ENCODE peak calls at places on chromosomes 7 and 10, in six cellular contexts. One of them, this sample, is unnamed.

GRCh38 chr7:70215491-70215890 is 617.2 kb downstream of the AUTS2 start:
- DNase-seq in stomach: no peak
- DNase-seq in GM12891: no peak
- DNase-seq in heart left ventricle: no peak
- DNase-seq in body of pancreas: no peak
- DNase-seq in ovary: no peak
- DNase-seq in this sample: no peak

GRCh38 chr7:133761459-133761858 is 365.7 kb upstream of the LRGUK start:
- DNase-seq in stomach: no peak
- DNase-seq in GM12891: no peak
- DNase-seq in heart left ventricle: no peak
- DNase-seq in body of pancreas: no peak
- DNase-seq in ovary: no peak
- DNase-seq in this sample: no peak

GRCh38 chr10:130635528-130635927 is 499.3 kb downstream of the GLRX3 start:
- DNase-seq in stomach: no peak
- DNase-seq in GM12891: no peak
- DNase-seq in heart left ventricle: no peak
- DNase-seq in body of pancreas: no peak
- DNase-seq in ovary: no peak
- DNase-seq in this sample: no peak

GRCh38 chr10:65128277-65128676 is 1607.1 kb downstream of the REEP3 start:
- DNase-seq in stomach: no peak
- DNase-seq in GM12891: no peak
- DNase-seq in heart left ventricle: no peak
- DNase-seq in body of pancreas: no peak
- DNase-seq in ovary: no peak
- DNase-seq in this sample: no peak

GRCh38 chr10:14800397-14800796 is 25.7 kb upstream of the FAM107B start:
- DNase-seq in stomach: no peak
- DNase-seq in GM12891: no peak
- DNase-seq in heart left ventricle: no peak
- DNase-seq in body of pancreas: no peak
- DNase-seq in ovary: no peak
- DNase-seq in this sample: no peak

GRCh38 chr10:11783558-11783865 is 39.6 kb upstream of the PROSER2 start:
- DNase-seq in stomach: no peak
- DNase-seq in GM12891: no peak
- DNase-seq in heart left ventricle: no peak
- DNase-seq in body of pancreas: peak
- DNase-seq in ovary: no peak
- DNase-seq in this sample: no peak

GRCh38 chr7:64314493-64315020 is 796 bp downstream of the ZNF736 start:
- DNase-seq in stomach: no peak
- DNase-seq in GM12891: no peak
- DNase-seq in heart left ventricle: no peak
- DNase-seq in body of pancreas: no peak
- DNase-seq in ovary: no peak
- DNase-seq in this sample: peak

GRCh38 chr7:36232971-36233550 is 80.0 kb downstream of the EEPD1 start:
- DNase-seq in stomach: no peak
- DNase-seq in GM12891: no peak
- DNase-seq in heart left ventricle: no peak
- DNase-seq in body of pancreas: no peak
- DNase-seq in ovary: no peak
- DNase-seq in this sample: no peak

GRCh38 chr7:124480074-124480820 is 285.3 kb downstream of the GPR37 start:
- DNase-seq in stomach: no peak
- DNase-seq in GM12891: no peak
- DNase-seq in heart left ventricle: no peak
- DNase-seq in body of pancreas: no peak
- DNase-seq in ovary: no peak
- DNase-seq in this sample: no peak

GRCh38 chr7:122546496-122546895 is 152.4 kb downstream of the RNF133 start:
- DNase-seq in stomach: no peak
- DNase-seq in GM12891: no peak
- DNase-seq in heart left ventricle: no peak
- DNase-seq in body of pancreas: no peak
- DNase-seq in ovary: no peak
- DNase-seq in this sample: no peak

GRCh38 chr10:69730251-69731156 is 71.2 kb upstream of the COL13A1 start:
- DNase-seq in stomach: no peak
- DNase-seq in GM12891: no peak
- DNase-seq in heart left ventricle: peak
- DNase-seq in body of pancreas: no peak
- DNase-seq in ovary: peak
- DNase-seq in this sample: no peak

GRCh38 chr10:63208981-63209380 is 75.9 kb downstream of the NRBF2 start:
- DNase-seq in stomach: no peak
- DNase-seq in GM12891: no peak
- DNase-seq in heart left ventricle: no peak
- DNase-seq in body of pancreas: no peak
- DNase-seq in ovary: no peak
- DNase-seq in this sample: no peak

DNA sequence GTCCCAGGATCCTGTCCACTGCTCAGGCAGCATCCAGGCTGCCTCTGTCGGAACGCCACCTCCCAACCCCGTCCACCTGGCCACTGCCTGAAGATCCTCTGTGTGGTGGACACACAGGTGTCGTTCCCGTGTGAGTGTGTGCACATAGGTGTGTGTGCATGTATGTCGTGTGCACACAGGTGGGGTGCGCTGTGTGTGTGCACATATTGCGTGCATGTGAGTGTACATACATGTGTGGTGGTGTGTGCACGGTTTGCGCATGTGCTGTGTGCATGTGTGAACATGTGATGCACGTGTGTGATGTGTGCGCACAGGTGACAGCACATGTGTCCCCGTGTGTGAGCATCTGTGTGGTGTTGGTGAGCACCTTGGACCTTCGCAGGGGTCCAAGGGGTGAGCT is 7.1 kb downstream of the TMEM184A start:
- DNase-seq in stomach: no peak
- DNase-seq in GM12891: no peak
- DNase-seq in heart left ventricle: no peak
- DNase-seq in body of pancreas: no peak
- DNase-seq in ovary: no peak
- DNase-seq in this sample: no peak
- TF ChIP-seq POLR2A in stomach: no peak
- TF ChIP-seq POLR2A in GM12891: no peak
- TF ChIP-seq POLR2A in heart left ventricle: no peak
- TF ChIP-seq POLR2A in body of pancreas: no peak
- TF ChIP-seq POLR2A in ovary: no peak
- TF ChIP-seq POLR2A in this sample: no peak

GRCh38 chr10:18345308-18345707 is 205.1 kb downstream of the CACNB2 start:
- DNase-seq in stomach: no peak
- DNase-seq in GM12891: no peak
- DNase-seq in heart left ventricle: no peak
- DNase-seq in body of pancreas: no peak
- DNase-seq in ovary: no peak
- DNase-seq in this sample: no peak

GRCh38 chr10:18341063-18341462 is 200.8 kb downstream of the CACNB2 start:
- DNase-seq in stomach: no peak
- DNase-seq in GM12891: no peak
- DNase-seq in heart left ventricle: no peak
- DNase-seq in body of pancreas: no peak
- DNase-seq in ovary: no peak
- DNase-seq in this sample: no peak

GRCh38 chr10:18340496-18341051 is 200.3 kb downstream of the CACNB2 start:
- DNase-seq in stomach: no peak
- DNase-seq in GM12891: no peak
- DNase-seq in heart left ventricle: peak
- DNase-seq in body of pancreas: peak
- DNase-seq in ovary: no peak
- DNase-seq in this sample: no peak

GRCh38 chr10:18343573-18343972 is 203.3 kb downstream of the CACNB2 start:
- DNase-seq in stomach: no peak
- DNase-seq in GM12891: no peak
- DNase-seq in heart left ventricle: no peak
- DNase-seq in body of pancreas: no peak
- DNase-seq in ovary: no peak
- DNase-seq in this sample: no peak
- TF ChIP-seq POLR2A in stomach: no peak
- TF ChIP-seq POLR2A in GM12891: no peak
- TF ChIP-seq POLR2A in heart left ventricle: no peak
- TF ChIP-seq POLR2A in body of pancreas: no peak
- TF ChIP-seq POLR2A in ovary: no peak
- TF ChIP-seq POLR2A in this sample: no peak

GRCh38 chr7:130912910-130913720 is 179.1 kb upstream of the KLF14 start:
- DNase-seq in stomach: peak
- DNase-seq in GM12891: no peak
- DNase-seq in heart left ventricle: peak
- DNase-seq in body of pancreas: peak
- DNase-seq in ovary: peak
- DNase-seq in this sample: peak
- TF ChIP-seq POLR2A in stomach: no peak
- TF ChIP-seq POLR2A in GM12891: no peak
- TF ChIP-seq POLR2A in heart left ventricle: no peak
- TF ChIP-seq POLR2A in body of pancreas: peak
- TF ChIP-seq POLR2A in ovary: no peak
- TF ChIP-seq POLR2A in this sample: peak

GRCh38 chr7:151279868-151280267 is 31.4 kb upstream of the SMARCD3 start:
- DNase-seq in stomach: no peak
- DNase-seq in GM12891: no peak
- DNase-seq in heart left ventricle: no peak
- DNase-seq in body of pancreas: no peak
- DNase-seq in ovary: no peak
- DNase-seq in this sample: no peak
- TF ChIP-seq POLR2A in stomach: no peak
- TF ChIP-seq POLR2A in GM12891: no peak
- TF ChIP-seq POLR2A in heart left ventricle: no peak
- TF ChIP-seq POLR2A in body of pancreas: no peak
- TF ChIP-seq POLR2A in ovary: no peak
- TF ChIP-seq POLR2A in this sample: no peak

This sample was measured in erythroblast.